ENCODE peak calls at places on chromosomes 4 and X, in five cellular contexts. Z is GM12865, Q is caudate nucleus, G is EL, F is amniotic epithelial cell. U is an unnamed sample.

GRCh38 chr4:13705521-13706035 is 78.1 kb upstream of the BOD1L1 start:
- DNase-seq in Z (no peak), Q (no peak), G (no peak), F (no peak), U (no peak)

GRCh38 chrX:63354484-63354883 is 3.4 kb upstream of the SPIN4 start:
- DNase-seq in Z (no peak), Q (no peak), G (no peak), F (no peak), U (no peak)

GRCh38 chr4:158793021-158793420 is 24.2 kb downstream of the FNIP2 start:
- DNase-seq in Z (no peak), Q (no peak), G (peak), F (no peak), U (peak)

GRCh38 chrX:26783512-26784225 is 567.7 kb downstream of the MAGEB5 start:
- DNase-seq in Z (peak), Q (no peak), G (no peak), F (peak), U (no peak)

GRCh38 chr4:73704314-73705055 is 35.9 kb upstream of the CXCL8 start:
- DNase-seq in Z (no peak), Q (no peak), G (peak), F (peak), U (peak)

GRCh38 chr4:102772738-102773340 is 12.1 kb upstream of the MANBA start:
- DNase-seq in Z (no peak), Q (no peak), G (no peak), F (no peak), U (no peak)

GRCh38 chr4:53777244-53777984 is 186.1 kb upstream of the LNX1 start:
- DNase-seq in Z (no peak), Q (no peak), G (peak), F (peak), U (peak)

GRCh38 chr4:123418486-123418931 is 21.9 kb downstream of the SPRY1 start:
- DNase-seq in Z (peak), Q (no peak), G (peak), F (peak), U (peak)

GRCh38 chr4:8341691-8342090 is 72.1 kb downstream of the HTRA3 start:
- DNase-seq in Z (no peak), Q (no peak), G (no peak), F (no peak), U (no peak)

GRCh38 chrX:17377047-17377692 is 2.2 kb downstream of the NHS start:
- DNase-seq in Z (no peak), Q (no peak), G (peak), F (no peak), U (peak)

GRCh38 chrX:131729295-131729694 is 185.4 kb downstream of the OR13H1 start:
- DNase-seq in Z (peak), Q (no peak), G (no peak), F (no peak), U (no peak)

GRCh38 chr4:26220704-26221103 is 100.1 kb upstream of the RBPJ start:
- DNase-seq in Z (no peak), Q (no peak), G (peak), F (peak), U (peak)

GRCh38 chr4:107034982-107035710 is 967 bp downstream of the DKK2 start:
- DNase-seq in Z (no peak), Q (no peak), G (peak), F (peak), U (no peak)